ENCODE peak calls at places on chromosome 19, in four cellular contexts. One of them, this sample, is unnamed. For H3K4me1 and H3K27me3, the result is how much of the 10 kb centered on the place peaks cover.

GRCh38 chr19:1747285-1748114 is 5.8 kb upstream of the ONECUT3 start:
- DNase-seq in breast epithelium: no peak
- DNase-seq in uterus: no peak
- DNase-seq in stomach: peak
- DNase-seq in this sample: no peak

GRCh38 chr19:50728084-50728737 is 5.0 kb downstream of the CLEC11A start:
- DNase-seq in breast epithelium: peak
- DNase-seq in uterus: peak
- DNase-seq in stomach: peak
- DNase-seq in this sample: peak

GRCh38 chr19:38035515-38036495 is 128.8 kb downstream of the SIPA1L3 start:
- DNase-seq in breast epithelium: no peak
- DNase-seq in uterus: no peak
- DNase-seq in stomach: no peak
- DNase-seq in this sample: peak

GRCh38 chr19:30559446-30559845 is 187.3 kb downstream of the ZNF536 start:
- DNase-seq in breast epithelium: no peak
- DNase-seq in uterus: no peak
- DNase-seq in stomach: no peak
- DNase-seq in this sample: no peak

GRCh38 chr19:51337141-51337860 is 4.6 kb downstream of the VSIG10L start:
- DNase-seq in breast epithelium: no peak
- DNase-seq in uterus: no peak
- DNase-seq in stomach: no peak
- DNase-seq in this sample: no peak

GRCh38 chr19:867855-868457 is 8.5 kb downstream of the CFD start:
- DNase-seq in breast epithelium: no peak
- DNase-seq in uterus: no peak
- DNase-seq in stomach: no peak
- DNase-seq in this sample: no peak

GRCh38 chr19:33456076-33456844 is 65.3 kb downstream of the PEPD start:
- DNase-seq in breast epithelium: no peak
- DNase-seq in uterus: no peak
- DNase-seq in stomach: no peak
- DNase-seq in this sample: no peak

GRCh38 chr19:900302-901111 is 7.2 kb downstream of the RNU6-9 start:
- DNase-seq in breast epithelium: no peak
- DNase-seq in uterus: no peak
- DNase-seq in stomach: no peak
- DNase-seq in this sample: no peak

GRCh38 chr19:1567116-1567847 is 843 bp downstream of the MEX3D start:
- DNase-seq in breast epithelium: peak
- DNase-seq in uterus: peak
- DNase-seq in stomach: peak
- DNase-seq in this sample: no peak

GRCh38 chr19:33697766-33698165 is 76.0 kb downstream of the CHST8 start:
- DNase-seq in breast epithelium: no peak
- DNase-seq in uterus: no peak
- DNase-seq in stomach: no peak
- DNase-seq in this sample: no peak

DNA sequence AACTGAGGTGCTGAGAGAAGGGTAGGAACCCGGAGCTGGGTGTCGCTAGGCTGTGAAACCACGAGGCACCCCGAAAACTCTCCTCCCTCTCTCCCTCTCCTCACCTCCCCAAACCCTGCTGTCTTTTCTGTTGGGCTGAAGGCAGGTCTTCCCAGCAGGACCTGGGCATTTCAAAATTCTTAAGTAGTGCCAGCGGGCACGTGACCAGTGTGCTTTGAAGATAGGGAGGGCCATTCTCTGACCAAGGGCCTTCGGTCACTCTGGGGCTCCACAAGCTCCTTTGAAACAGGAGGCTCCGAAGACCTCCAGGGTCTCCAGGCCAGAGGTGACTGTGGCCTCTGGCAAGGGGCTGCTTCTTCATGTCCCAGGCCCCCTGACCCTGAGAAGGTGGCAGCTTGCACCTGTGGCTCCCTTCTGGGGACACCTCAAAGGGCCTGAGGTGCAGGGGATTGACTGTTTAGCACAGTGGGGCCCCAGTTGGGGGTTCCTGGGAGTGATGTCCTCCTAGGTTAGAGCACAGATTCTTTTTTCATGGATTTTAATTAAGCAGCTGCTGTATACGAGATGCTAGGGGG is 48.3 kb downstream of the DNM2 start:
- DNase-seq in breast epithelium: no peak
- DNase-seq in uterus: no peak
- DNase-seq in stomach: peak
- DNase-seq in this sample: peak
- H3K4me1 ChIP-seq in breast epithelium: under half
- H3K4me1 ChIP-seq in uterus: under half
- H3K4me1 ChIP-seq in stomach: half or more
- H3K4me1 ChIP-seq in this sample: half or more

GRCh38 chr19:18791315-18791678 is 192 bp upstream of the COMP start:
- DNase-seq in breast epithelium: no peak
- DNase-seq in uterus: no peak
- DNase-seq in stomach: no peak
- DNase-seq in this sample: no peak
- H3K27me3 ChIP-seq in breast epithelium: under half
- H3K27me3 ChIP-seq in uterus: under half
- H3K27me3 ChIP-seq in stomach: under half
- H3K27me3 ChIP-seq in this sample: half or more

GRCh38 chr19:17555929-17556813 is 722 bp downstream of the COLGALT1 start:
- DNase-seq in breast epithelium: no peak
- DNase-seq in uterus: peak
- DNase-seq in stomach: peak
- DNase-seq in this sample: peak

GRCh38 chr19:17557461-17557860 is 2.0 kb downstream of the COLGALT1 start:
- DNase-seq in breast epithelium: no peak
- DNase-seq in uterus: no peak
- DNase-seq in stomach: no peak
- DNase-seq in this sample: no peak

GRCh38 chr19:17556995-17557394 is 1.5 kb downstream of the COLGALT1 start:
- DNase-seq in breast epithelium: no peak
- DNase-seq in uterus: no peak
- DNase-seq in stomach: no peak
- DNase-seq in this sample: no peak

GRCh38 chr19:17554968-17555479 is 425 bp upstream of the COLGALT1 start:
- DNase-seq in breast epithelium: no peak
- DNase-seq in uterus: no peak
- DNase-seq in stomach: no peak
- DNase-seq in this sample: no peak

GRCh38 chr19:17555480-17555928 is at the start of gene COLGALT1:
- DNase-seq in breast epithelium: peak
- DNase-seq in uterus: peak
- DNase-seq in stomach: peak
- DNase-seq in this sample: peak
- TF ChIP-seq POLR2A in breast epithelium: no peak
- TF ChIP-seq POLR2A in uterus: peak
- TF ChIP-seq POLR2A in stomach: no peak
- TF ChIP-seq POLR2A in this sample: peak

DNA sequence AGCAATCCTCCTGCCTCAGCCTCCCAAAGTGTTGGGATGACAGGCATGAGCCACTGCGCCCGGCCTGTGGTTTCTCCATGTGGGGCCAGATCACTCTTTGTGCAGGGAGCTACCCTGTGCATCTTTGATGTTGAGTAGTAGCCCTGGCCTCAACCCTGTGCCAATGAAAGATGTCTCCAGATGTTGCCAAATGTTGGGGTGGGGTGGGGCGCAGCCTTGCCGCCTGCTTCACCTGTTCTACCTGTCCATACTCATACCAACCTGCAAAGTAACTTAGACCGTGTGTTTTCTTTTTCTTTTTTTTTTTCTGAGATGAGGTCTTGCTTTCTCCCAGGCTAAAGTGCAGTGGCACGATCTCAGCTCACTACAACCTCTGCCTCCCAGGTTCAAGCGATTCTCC is 20.9 kb downstream of the IER2 start:
- DNase-seq in breast epithelium: no peak
- DNase-seq in uterus: no peak
- DNase-seq in stomach: no peak
- DNase-seq in this sample: no peak
- H3K4me1 ChIP-seq in breast epithelium: under half
- H3K4me1 ChIP-seq in uterus: under half
- H3K4me1 ChIP-seq in stomach: under half
- H3K4me1 ChIP-seq in this sample: under half

GRCh38 chr19:47310819-47311218 is 1.2 kb downstream of the C5AR1 start:
- DNase-seq in breast epithelium: no peak
- DNase-seq in uterus: no peak
- DNase-seq in stomach: peak
- DNase-seq in this sample: no peak
- H3K27me3 ChIP-seq in breast epithelium: under half
- H3K27me3 ChIP-seq in uterus: under half
- H3K27me3 ChIP-seq in stomach: under half
- H3K27me3 ChIP-seq in this sample: under half

DNA sequence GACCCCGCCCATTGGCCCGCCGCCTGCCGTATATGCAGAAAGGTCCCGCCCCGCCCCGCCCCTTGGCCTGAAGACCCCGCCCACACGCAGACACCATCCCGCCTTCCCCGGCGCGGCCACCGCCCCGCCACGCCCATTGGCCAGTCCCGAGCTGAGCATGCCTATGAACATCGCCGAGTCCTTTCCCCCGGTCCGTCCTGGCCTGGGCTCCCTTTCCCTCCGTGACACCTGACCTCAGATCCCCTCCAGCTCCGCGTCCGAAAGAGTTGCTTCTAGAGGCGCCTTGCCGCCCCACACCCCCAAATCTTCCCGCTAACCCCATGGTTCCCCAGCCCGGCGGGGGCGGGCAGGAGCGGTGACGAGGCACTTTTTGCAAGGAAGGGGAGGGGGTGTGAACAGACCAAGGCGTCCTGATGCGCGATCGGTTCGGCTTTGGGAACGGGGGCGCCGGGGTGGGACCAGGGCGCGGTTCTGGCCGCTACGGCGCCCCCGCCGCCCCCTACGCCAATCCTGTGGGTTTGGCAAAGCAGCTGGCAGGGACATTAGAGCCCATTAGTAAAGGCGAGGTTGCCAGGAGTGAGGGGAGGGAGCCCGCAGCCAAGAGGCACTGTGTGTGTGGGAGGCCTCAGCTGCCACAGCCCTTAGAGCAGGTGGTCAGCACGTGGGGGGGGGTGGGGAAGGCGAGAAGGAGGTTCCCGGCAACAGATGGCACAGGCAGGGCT is 409 bp upstream of the NUMBL start:
- DNase-seq in breast epithelium: peak
- DNase-seq in uterus: peak
- DNase-seq in stomach: peak
- DNase-seq in this sample: peak
- TF ChIP-seq POLR2A in breast epithelium: peak
- TF ChIP-seq POLR2A in uterus: no peak
- TF ChIP-seq POLR2A in stomach: no peak
- TF ChIP-seq POLR2A in this sample: peak

GRCh38 chr19:58010507-58010906 is 7.9 kb upstream of the ZNF606 start:
- DNase-seq in breast epithelium: no peak
- DNase-seq in uterus: no peak
- DNase-seq in stomach: no peak
- DNase-seq in this sample: no peak

GRCh38 chr19:58007285-58007684 is 4.7 kb upstream of the ZNF606 start:
- DNase-seq in breast epithelium: no peak
- DNase-seq in uterus: no peak
- DNase-seq in stomach: no peak
- DNase-seq in this sample: no peak

GRCh38 chr19:58009301-58009665 is 6.7 kb upstream of the ZNF606 start:
- DNase-seq in breast epithelium: no peak
- DNase-seq in uterus: no peak
- DNase-seq in stomach: no peak
- DNase-seq in this sample: no peak

DNA sequence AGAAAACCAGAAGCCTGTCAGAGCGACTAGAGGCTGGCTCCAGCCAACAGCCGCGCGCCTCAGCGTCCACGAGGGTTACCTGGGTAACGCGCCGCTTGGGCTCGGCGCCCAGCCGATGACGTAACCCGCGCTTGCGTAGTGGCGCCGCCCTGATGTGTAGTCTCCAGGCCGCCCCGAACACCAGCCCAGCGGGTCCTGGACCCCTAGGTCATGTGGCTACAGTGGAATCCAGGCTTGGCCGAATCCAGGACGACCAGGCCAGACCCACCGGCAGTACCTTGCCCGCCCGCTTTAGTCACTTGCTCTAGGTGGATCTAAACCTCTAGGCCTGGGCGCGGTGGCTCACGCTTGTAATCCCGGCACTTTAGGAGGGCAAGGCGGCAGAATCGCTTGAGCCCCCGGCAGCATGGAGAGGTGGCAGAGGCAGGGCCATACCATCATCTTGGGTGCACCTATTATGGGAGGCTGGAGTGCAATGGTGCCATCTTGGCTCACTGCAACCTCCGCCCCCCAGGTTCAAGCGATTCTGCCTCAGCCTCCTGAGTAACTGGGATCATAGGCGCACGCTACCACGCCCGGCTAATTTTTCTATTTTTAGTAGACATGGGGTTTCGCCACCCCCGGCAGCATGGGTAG is 7.2 kb upstream of the ZNF606 start:
- DNase-seq in breast epithelium: peak
- DNase-seq in uterus: peak
- DNase-seq in stomach: peak
- DNase-seq in this sample: peak
- H3K4me1 ChIP-seq in breast epithelium: under half
- H3K4me1 ChIP-seq in uterus: under half
- H3K4me1 ChIP-seq in stomach: under half
- H3K4me1 ChIP-seq in this sample: under half

GRCh38 chr19:45663800-45664199 is 4.2 kb upstream of the GIPR start:
- DNase-seq in breast epithelium: no peak
- DNase-seq in uterus: no peak
- DNase-seq in stomach: no peak
- DNase-seq in this sample: no peak
- H3K27me3 ChIP-seq in breast epithelium: under half
- H3K27me3 ChIP-seq in uterus: under half
- H3K27me3 ChIP-seq in stomach: under half
- H3K27me3 ChIP-seq in this sample: under half

DNA sequence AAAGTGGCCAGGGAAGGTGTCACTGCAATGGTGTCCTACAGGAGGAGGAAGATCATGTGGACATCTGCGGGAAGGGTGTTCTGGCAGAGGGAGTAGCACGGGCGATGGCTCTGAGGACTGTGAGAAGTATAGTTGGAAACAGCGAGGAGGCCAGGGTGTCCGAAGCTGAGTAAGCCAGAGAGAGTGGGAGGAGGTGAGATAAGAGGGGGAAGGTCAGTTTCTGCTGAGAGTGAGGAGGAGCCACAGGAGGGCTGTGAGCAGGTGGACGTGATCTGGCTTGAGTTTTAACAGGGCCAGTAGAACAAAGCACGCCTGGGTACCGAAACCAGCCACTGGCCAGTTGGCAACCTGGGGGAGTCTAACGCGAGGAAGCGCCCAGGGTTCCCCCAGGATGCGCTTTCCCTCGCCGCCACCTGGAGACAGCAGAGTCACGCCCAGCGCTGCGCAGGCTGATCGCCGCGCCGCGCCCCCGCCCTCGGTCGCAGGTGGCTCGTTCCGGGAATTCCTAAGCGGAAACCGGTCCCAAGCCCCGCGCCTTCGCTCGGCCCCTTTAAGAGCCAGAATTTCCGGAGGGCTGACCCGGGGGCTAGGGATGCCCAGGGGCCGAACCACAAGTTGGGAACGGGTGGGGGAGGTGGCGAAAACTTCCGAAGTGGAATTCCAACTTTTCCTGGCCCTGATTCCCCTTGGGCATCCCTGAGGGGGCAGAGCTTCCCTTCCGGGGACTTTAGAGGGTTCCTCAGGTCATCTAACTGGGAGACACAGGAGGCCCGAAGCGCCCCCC is 1.1 kb upstream of the LSR start:
- DNase-seq in breast epithelium: peak
- DNase-seq in uterus: no peak
- DNase-seq in stomach: peak
- DNase-seq in this sample: no peak
- TF ChIP-seq POLR2A in breast epithelium: no peak
- TF ChIP-seq POLR2A in uterus: no peak
- TF ChIP-seq POLR2A in stomach: no peak
- TF ChIP-seq POLR2A in this sample: no peak

This sample was measured in gastrocnemius medialis.